ENCODE peak calls at places on chromosomes 4 and X, in eight cellular contexts. I is ELR; K is HuH-7; H is anterior cingulate cortex; E is endothelial cell; D is osteocyte; Z is activated CD4-positive, alpha-beta T cell treated with anti-CD3 and anti-CD28 coated beads, Interleukin-2, amount 50 U/mL, for 4 hours; L is fibroblast of the conjunctiva. G is an unnamed sample.

GRCh38 chr4:7476820-7477219 is 42.1 kb upstream of the PSAPL1 start:
- DNase-seq in I (no peak), K (no peak), H (no peak), E (no peak), D (no peak), Z (no peak), L (no peak), G (no peak)

GRCh38 chrX:129701624-129702069 is 37.1 kb upstream of the XPNPEP2 start:
- DNase-seq in I (no peak), K (no peak), H (peak), E (no peak), D (no peak), Z (no peak), L (peak), G (no peak)

GRCh38 chrX:2316534-2316933 is 184.2 kb downstream of the DHRSX start:
- DNase-seq in I (no peak), K (no peak), H (no peak), E (no peak), D (no peak), Z (no peak), L (no peak), G (no peak)

GRCh38 chrX:31227250-31227649 is 155.4 kb upstream of the FTHL17 start:
- DNase-seq in I (peak), K (no peak), H (no peak), E (no peak), D (no peak), Z (no peak), L (no peak), G (no peak)

GRCh38 chr4:37858877-37859276 is 32.0 kb upstream of the TBC1D1 start:
- DNase-seq in I (no peak), K (no peak), H (no peak), E (no peak), D (no peak), Z (no peak), L (no peak), G (no peak)

GRCh38 chrX:68536429-68536828 is 37.6 kb downstream of the YIPF6 start:
- DNase-seq in I (no peak), K (no peak), H (no peak), E (no peak), D (no peak), Z (no peak), L (no peak), G (no peak)

GRCh38 chr4:152460488-152460887 is 75.4 kb downstream of the FBXW7 start:
- DNase-seq in I (peak), K (no peak), H (no peak), E (no peak), D (no peak), Z (no peak), L (peak), G (no peak)

GRCh38 chrX:155745792-155746191 is 133.0 kb upstream of the TMLHE start:
- DNase-seq in I (no peak), K (no peak), H (no peak), E (no peak), D (no peak), Z (no peak), L (no peak), G (no peak)

GRCh38 chr4:121574618-121575017 is 122.2 kb downstream of the ANXA5 start:
- DNase-seq in I (no peak), K (no peak), H (no peak), E (no peak), D (no peak), Z (no peak), L (no peak), G (no peak)

GRCh38 chr4:22962186-22962786 is 269.5 kb downstream of the GBA3 start:
- DNase-seq in I (peak), K (peak), H (no peak), E (peak), D (no peak), Z (no peak), L (no peak), G (no peak)

GRCh38 chr4:25088342-25088952 is 57.7 kb upstream of the LGI2 start:
- DNase-seq in I (peak), K (no peak), H (peak), E (no peak), D (no peak), Z (no peak), L (no peak), G (no peak)

GRCh38 chr4:6900956-6901355 is 8.7 kb upstream of the TBC1D14 start:
- DNase-seq in I (no peak), K (no peak), H (no peak), E (no peak), D (no peak), Z (no peak), L (no peak), G (no peak)

GRCh38 chr4:12729384-12729783 is 754.8 kb downstream of the RAB28 start:
- DNase-seq in I (peak), K (peak), H (no peak), E (no peak), D (no peak), Z (no peak), L (peak), G (no peak)

GRCh38 chr4:173211838-173212237 is 43.2 kb downstream of the GALNT7 start:
- DNase-seq in I (peak), K (no peak), H (no peak), E (no peak), D (no peak), Z (no peak), L (no peak), G (no peak)

G was measured in stimulated activated CD4-positive, alpha-beta T cell treated with anti-CD3 and anti-CD28 coated beads, Interleukin-1b, Interleukin-23, amount 100 ng/mL, for 4 hours.